ENCODE peak calls at places on chromosomes 5 and 9, in six cellular contexts. One of them, this sample, is unnamed.
A peak's percentile ranks its signal among the peaks of the same experiment; 100 is the strongest.

GRCh38 chr9:104907278-104907951 is 20.5 kb downstream of the ABCA1 start:
- DNase-seq in GM19239: no peak
- DNase-seq in IMR-90: peak; percentile 88
- DNase-seq in HFFc6: peak; percentile 58
- DNase-seq in amniotic stem cell: no peak
- DNase-seq in activated naive CD4-positive, alpha-beta T cell treated with anti-CD3 and anti-CD28 coated beads, Interleukin-2, amount 10 ng/mL, durations not matched to agents 7 days and 5 days: no peak
- DNase-seq in this sample: no peak

GRCh38 chr9:127021664-127022337 is 100.6 kb downstream of the ANGPTL2 start:
- DNase-seq in GM19239: no peak
- DNase-seq in IMR-90: peak; percentile 100
- DNase-seq in HFFc6: peak; percentile 90
- DNase-seq in amniotic stem cell: peak; percentile 91
- DNase-seq in activated naive CD4-positive, alpha-beta T cell treated with anti-CD3 and anti-CD28 coated beads, Interleukin-2, amount 10 ng/mL, durations not matched to agents 7 days and 5 days: no peak
- DNase-seq in this sample: no peak

GRCh38 chr5:55096186-55096585 is 6.3 kb upstream of the GZMA start:
- DNase-seq in GM19239: no peak
- DNase-seq in IMR-90: no peak
- DNase-seq in HFFc6: no peak
- DNase-seq in amniotic stem cell: no peak
- DNase-seq in activated naive CD4-positive, alpha-beta T cell treated with anti-CD3 and anti-CD28 coated beads, Interleukin-2, amount 10 ng/mL, durations not matched to agents 7 days and 5 days: peak; percentile 39
- DNase-seq in this sample: no peak

GRCh38 chr5:17895296-17896058 is 261.2 kb downstream of the TAF11L14 start:
- DNase-seq in GM19239: no peak
- DNase-seq in IMR-90: no peak
- DNase-seq in HFFc6: no peak
- DNase-seq in amniotic stem cell: no peak
- DNase-seq in activated naive CD4-positive, alpha-beta T cell treated with anti-CD3 and anti-CD28 coated beads, Interleukin-2, amount 10 ng/mL, durations not matched to agents 7 days and 5 days: no peak
- DNase-seq in this sample: no peak

GRCh38 chr9:131584858-131585257 is 39.5 kb downstream of the PRRT1B start:
- DNase-seq in GM19239: no peak
- DNase-seq in IMR-90: no peak
- DNase-seq in HFFc6: no peak
- DNase-seq in amniotic stem cell: no peak
- DNase-seq in activated naive CD4-positive, alpha-beta T cell treated with anti-CD3 and anti-CD28 coated beads, Interleukin-2, amount 10 ng/mL, durations not matched to agents 7 days and 5 days: no peak
- DNase-seq in this sample: no peak

GRCh38 chr9:37202091-37202490 is 81.7 kb downstream of the ZCCHC7 start:
- DNase-seq in GM19239: no peak
- DNase-seq in IMR-90: no peak
- DNase-seq in HFFc6: no peak
- DNase-seq in amniotic stem cell: no peak
- DNase-seq in activated naive CD4-positive, alpha-beta T cell treated with anti-CD3 and anti-CD28 coated beads, Interleukin-2, amount 10 ng/mL, durations not matched to agents 7 days and 5 days: no peak
- DNase-seq in this sample: no peak

GRCh38 chr9:129964901-129965734 is 77.9 kb downstream of the FNBP1 start:
- DNase-seq in GM19239: no peak
- DNase-seq in IMR-90: peak; percentile 93
- DNase-seq in HFFc6: peak; percentile 83
- DNase-seq in amniotic stem cell: peak; percentile 65
- DNase-seq in activated naive CD4-positive, alpha-beta T cell treated with anti-CD3 and anti-CD28 coated beads, Interleukin-2, amount 10 ng/mL, durations not matched to agents 7 days and 5 days: no peak
- DNase-seq in this sample: no peak

GRCh38 chr9:88266416-88266815 is 121.8 kb upstream of the SPIN1 start:
- DNase-seq in GM19239: no peak
- DNase-seq in IMR-90: peak; percentile 49
- DNase-seq in HFFc6: no peak
- DNase-seq in amniotic stem cell: no peak
- DNase-seq in activated naive CD4-positive, alpha-beta T cell treated with anti-CD3 and anti-CD28 coated beads, Interleukin-2, amount 10 ng/mL, durations not matched to agents 7 days and 5 days: no peak
- DNase-seq in this sample: no peak

GRCh38 chr5:159764283-159764927 is 151.9 kb upstream of the ADRA1B start:
- DNase-seq in GM19239: no peak
- DNase-seq in IMR-90: peak; percentile 94
- DNase-seq in HFFc6: peak; percentile 91
- DNase-seq in amniotic stem cell: no peak
- DNase-seq in activated naive CD4-positive, alpha-beta T cell treated with anti-CD3 and anti-CD28 coated beads, Interleukin-2, amount 10 ng/mL, durations not matched to agents 7 days and 5 days: no peak
- DNase-seq in this sample: no peak

GRCh38 chr9:120175031-120175430 is 404.9 kb downstream of the CDK5RAP2 start:
- DNase-seq in GM19239: no peak
- DNase-seq in IMR-90: no peak
- DNase-seq in HFFc6: no peak
- DNase-seq in amniotic stem cell: no peak
- DNase-seq in activated naive CD4-positive, alpha-beta T cell treated with anti-CD3 and anti-CD28 coated beads, Interleukin-2, amount 10 ng/mL, durations not matched to agents 7 days and 5 days: no peak
- DNase-seq in this sample: no peak

GRCh38 chr9:7549261-7549660 is 250.3 kb downstream of the DMAC1 start:
- DNase-seq in GM19239: no peak
- DNase-seq in IMR-90: no peak
- DNase-seq in HFFc6: no peak
- DNase-seq in amniotic stem cell: no peak
- DNase-seq in activated naive CD4-positive, alpha-beta T cell treated with anti-CD3 and anti-CD28 coated beads, Interleukin-2, amount 10 ng/mL, durations not matched to agents 7 days and 5 days: no peak
- DNase-seq in this sample: no peak

GRCh38 chr5:92543246-92543645 is 1037.8 kb downstream of the NR2F1-AS1 start:
- DNase-seq in GM19239: no peak
- DNase-seq in IMR-90: peak; percentile 81
- DNase-seq in HFFc6: peak; percentile 27
- DNase-seq in amniotic stem cell: no peak
- DNase-seq in activated naive CD4-positive, alpha-beta T cell treated with anti-CD3 and anti-CD28 coated beads, Interleukin-2, amount 10 ng/mL, durations not matched to agents 7 days and 5 days: no peak
- DNase-seq in this sample: no peak